ENCODE peak calls at places on chromosomes 11 and 22, in five cellular contexts. B is activated naive CD4-positive, alpha-beta T cell; S is AG04450; G is kidney tubule cell; J is cardiac fibroblast. X is an unnamed sample.

GRCh38 chr22:20315337-20316216 is 4.3 kb downstream of the DGCR6L start:
- DNase-seq in B (no peak), S (no peak), G (no peak), J (no peak), X (no peak)

GRCh38 chr22:37696657-37697539 is at the start of gene TRIOBP:
- DNase-seq in B (peak; percentile 51), S (peak; percentile 78), G (peak; percentile 93), J (peak; percentile 93), X (no peak)

GRCh38 chr11:117908959-117909610 is 20.1 kb downstream of the TMPRSS13 start:
- DNase-seq in B (no peak), S (no peak), G (no peak), J (no peak), X (no peak)

GRCh38 chr11:17642980-17643379 is 76.4 kb upstream of the MYOD1 start:
- DNase-seq in B (no peak), S (no peak), G (no peak), J (no peak), X (no peak)

GRCh38 chr11:61911701-61912529 is 5.5 kb downstream of the RAB3IL1 start:
- DNase-seq in B (no peak), S (no peak), G (no peak), J (no peak), X (no peak)

GRCh38 chr11:19345848-19346681 is 105.3 kb upstream of the E2F8 start:
- DNase-seq in B (no peak), S (no peak), G (no peak), J (peak; percentile 57), X (no peak)

GRCh38 chr11:831951-832528 is 712 bp upstream of the CD151 start:
- DNase-seq in B (no peak), S (no peak), G (no peak), J (no peak), X (no peak)

GRCh38 chr11:19995131-19995530 is 165.1 kb downstream of the DBX1 start:
- DNase-seq in B (no peak), S (peak; percentile 67), G (peak; percentile 83), J (peak; percentile 92), X (peak; percentile 69)

GRCh38 chr22:38172016-38172431 is 9.6 kb downstream of the PLA2G6 start:
- DNase-seq in B (no peak), S (no peak), G (no peak), J (peak; percentile 68), X (no peak)